ENCODE peak calls at places on chromosomes 6 and 20, in nine cellular contexts. D is vagina, A is AG04449, W is fibroblast of mammary gland, K is MM.1S, Y is cardiac muscle cell, P is WERI-Rb-1, R is prostate gland, H is foreskin fibroblast. O is an unnamed sample.

GRCh38 chr6:41392249-41392648 is 56.8 kb downstream of the NCR2 start:
- DNase-seq in D (no peak), A (no peak), W (no peak), K (no peak), Y (no peak), P (no peak), R (no peak), H (no peak), O (no peak)

GRCh38 chr20:14761903-14762302 is 424.5 kb upstream of the FLRT3 start:
- DNase-seq in D (no peak), A (no peak), W (no peak), K (no peak), Y (peak), P (no peak), R (no peak), H (no peak), O (no peak)

GRCh38 chr6:11921017-11921438 is 91.1 kb upstream of the HIVEP1 start:
- DNase-seq in D (no peak), A (peak), W (peak), K (no peak), Y (peak), P (no peak), R (no peak), H (peak), O (no peak)

GRCh38 chr6:7468382-7469081 is 72.9 kb upstream of the DSP start:
- DNase-seq in D (no peak), A (peak), W (peak), K (no peak), Y (no peak), P (peak), R (no peak), H (peak), O (no peak)

GRCh38 chr6:63928613-63929012 is 293.0 kb downstream of the PHF3 start:
- DNase-seq in D (no peak), A (no peak), W (no peak), K (no peak), Y (no peak), P (no peak), R (no peak), H (no peak), O (no peak)

GRCh38 chr20:35305682-35306556 is 13.7 kb upstream of the FAM83C start:
- DNase-seq in D (no peak), A (peak), W (peak), K (no peak), Y (no peak), P (no peak), R (no peak), H (peak), O (peak)

GRCh38 chr6:19836799-19837510 is at the start of gene ID4:
- DNase-seq in D (no peak), A (peak), W (peak), K (no peak), Y (peak), P (peak), R (peak), H (peak), O (peak)

GRCh38 chr6:27866370-27867050 is 45.7 kb downstream of the OR2B2 start:
- DNase-seq in D (no peak), A (no peak), W (peak), K (peak), Y (peak), P (no peak), R (no peak), H (peak), O (no peak)

GRCh38 chr6:42012501-42013133 is 37.7 kb upstream of the TAF8 start:
- DNase-seq in D (no peak), A (peak), W (no peak), K (no peak), Y (no peak), P (no peak), R (no peak), H (no peak), O (peak)

GRCh38 chr20:31723282-31724078 is 812 bp upstream of the BCL2L1 start:
- DNase-seq in D (no peak), A (peak), W (peak), K (peak), Y (peak), P (peak), R (peak), H (peak), O (peak)

GRCh38 chr20:2707353-2708072 is 14.9 kb downstream of the EBF4 start:
- DNase-seq in D (peak), A (no peak), W (no peak), K (no peak), Y (no peak), P (no peak), R (no peak), H (no peak), O (no peak)

GRCh38 chr6:83193747-83194582 is 808 bp downstream of the RWDD2A start:
- DNase-seq in D (no peak), A (no peak), W (no peak), K (peak), Y (peak), P (peak), R (peak), H (no peak), O (no peak)

GRCh38 chr20:38049800-38050199 is 16.3 kb downstream of the RPRD1B start:
- DNase-seq in D (no peak), A (no peak), W (peak), K (no peak), Y (no peak), P (no peak), R (peak), H (peak), O (peak)

GRCh38 chr6:1842334-1842733 is 232.6 kb downstream of the FOXC1 start:
- DNase-seq in D (no peak), A (no peak), W (no peak), K (no peak), Y (no peak), P (no peak), R (no peak), H (no peak), O (no peak)

GRCh38 chr6:6006428-6007310 is at the start of gene NRN1:
- DNase-seq in D (no peak), A (no peak), W (peak), K (peak), Y (no peak), P (peak), R (no peak), H (no peak), O (no peak)

GRCh38 chr6:169256061-169256460 is 2.4 kb upstream of the THBS2 start:
- DNase-seq in D (peak), A (no peak), W (no peak), K (no peak), Y (no peak), P (no peak), R (no peak), H (no peak), O (no peak)

GRCh38 chr6:39777661-39778060 is 14.5 kb upstream of the DAAM2 start:
- DNase-seq in D (no peak), A (no peak), W (no peak), K (no peak), Y (peak), P (no peak), R (no peak), H (no peak), O (no peak)

DNA sequence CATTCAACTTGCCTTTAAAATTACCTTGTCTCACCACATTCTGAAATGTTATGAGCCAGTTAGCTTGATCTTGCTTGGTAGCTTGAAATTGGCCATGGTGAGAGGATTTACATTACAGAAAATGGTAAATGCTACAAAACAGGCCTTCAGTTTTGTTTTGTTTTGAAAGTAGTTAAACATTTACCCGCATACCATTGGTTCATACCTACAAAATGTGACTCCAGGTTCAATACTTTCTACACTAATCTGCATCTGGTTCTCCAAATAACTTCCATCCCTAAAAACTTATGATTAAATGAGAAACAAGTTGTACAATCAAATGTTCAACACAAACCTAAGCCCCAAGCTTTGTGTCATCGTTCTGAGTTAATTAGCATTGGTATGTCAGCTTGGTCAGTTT is 30.5 kb upstream of the MYBL2 start:
- DNase-seq in D (no peak), A (no peak), W (no peak), K (no peak), Y (no peak), P (no peak), R (no peak), H (no peak), O (no peak)
- H3K4me3 ChIP-seq in D (no peak), A (no peak), W (no peak), K (no peak), Y (no peak), P (no peak), R (no peak), H (no peak), O (no peak)

GRCh38 chr6:89239338-89239737 is 22.2 kb upstream of the GABRR1 start:
- DNase-seq in D (no peak), A (no peak), W (peak), K (peak), Y (no peak), P (no peak), R (no peak), H (no peak), O (no peak)
- TF ChIP-seq CTCF in D (no peak), A (peak), W (peak), K (peak), Y (peak), P (peak), R (no peak), H (peak), O (peak)

GRCh38 chr6:113967777-113968176 is 3.2 kb downstream of the HDAC2 start:
- DNase-seq in D (no peak), A (no peak), W (no peak), K (no peak), Y (no peak), P (no peak), R (no peak), H (no peak), O (no peak)

GRCh38 chr6:113970808-113971676 is at the start of gene HDAC2:
- DNase-seq in D (no peak), A (no peak), W (peak), K (peak), Y (peak), P (peak), R (peak), H (peak), O (no peak)

GRCh38 chr6:113971786-113972185 is 838 bp upstream of the HDAC2 start:
- DNase-seq in D (no peak), A (no peak), W (peak), K (no peak), Y (peak), P (no peak), R (no peak), H (no peak), O (no peak)

GRCh38 chr6:113969888-113970807 is 800 bp downstream of the HDAC2 start:
- DNase-seq in D (no peak), A (no peak), W (peak), K (peak), Y (peak), P (peak), R (peak), H (no peak), O (no peak)

GRCh38 chr6:113968472-113968871 is 2.5 kb downstream of the HDAC2 start:
- DNase-seq in D (no peak), A (no peak), W (no peak), K (no peak), Y (no peak), P (no peak), R (no peak), H (no peak), O (no peak)
- H3K4me3 ChIP-seq in D (peak), A (peak), W (no peak), K (no peak), Y (peak), P (peak), R (no peak), H (peak), O (peak)

GRCh38 chr6:17469006-17469972 is 75.9 kb downstream of the CAP2 start:
- DNase-seq in D (no peak), A (no peak), W (peak), K (no peak), Y (no peak), P (no peak), R (no peak), H (no peak), O (no peak)
- TF ChIP-seq CTCF in D (no peak), A (no peak), W (peak), K (no peak), Y (peak), P (peak), R (peak), H (no peak), O (peak)

GRCh38 chr6:155418017-155418749 is 37.5 kb downstream of the NOX3 start:
- DNase-seq in D (no peak), A (peak), W (peak), K (peak), Y (no peak), P (no peak), R (no peak), H (peak), O (no peak)

GRCh38 chr6:155419161-155419560 is 36.5 kb downstream of the NOX3 start:
- DNase-seq in D (no peak), A (no peak), W (peak), K (no peak), Y (no peak), P (no peak), R (no peak), H (peak), O (no peak)

GRCh38 chr6:155415953-155416352 is 39.7 kb downstream of the NOX3 start:
- DNase-seq in D (no peak), A (no peak), W (no peak), K (no peak), Y (no peak), P (no peak), R (no peak), H (no peak), O (no peak)

GRCh38 chr6:155420492-155420891 is 35.1 kb downstream of the NOX3 start:
- DNase-seq in D (no peak), A (no peak), W (no peak), K (no peak), Y (no peak), P (no peak), R (no peak), H (no peak), O (no peak)

GRCh38 chr6:155417454-155417853 is 38.2 kb downstream of the NOX3 start:
- DNase-seq in D (no peak), A (no peak), W (peak), K (no peak), Y (no peak), P (no peak), R (no peak), H (no peak), O (no peak)
- H3K4me3 ChIP-seq in D (peak), A (no peak), W (no peak), K (peak), Y (no peak), P (no peak), R (no peak), H (no peak), O (no peak)

GRCh38 chr6:22411408-22412105 is 114.7 kb upstream of the PRL start:
- DNase-seq in D (no peak), A (no peak), W (peak), K (no peak), Y (no peak), P (no peak), R (no peak), H (no peak), O (no peak)

GRCh38 chr6:22418714-22419113 is 121.9 kb upstream of the PRL start:
- DNase-seq in D (no peak), A (no peak), W (no peak), K (no peak), Y (no peak), P (no peak), R (no peak), H (no peak), O (no peak)

GRCh38 chr6:22412994-22413393 is 116.2 kb upstream of the PRL start:
- DNase-seq in D (no peak), A (no peak), W (no peak), K (no peak), Y (no peak), P (no peak), R (no peak), H (no peak), O (no peak)

GRCh38 chr6:22409487-22409886 is 112.7 kb upstream of the PRL start:
- DNase-seq in D (no peak), A (peak), W (peak), K (no peak), Y (no peak), P (no peak), R (no peak), H (no peak), O (no peak)

DNA sequence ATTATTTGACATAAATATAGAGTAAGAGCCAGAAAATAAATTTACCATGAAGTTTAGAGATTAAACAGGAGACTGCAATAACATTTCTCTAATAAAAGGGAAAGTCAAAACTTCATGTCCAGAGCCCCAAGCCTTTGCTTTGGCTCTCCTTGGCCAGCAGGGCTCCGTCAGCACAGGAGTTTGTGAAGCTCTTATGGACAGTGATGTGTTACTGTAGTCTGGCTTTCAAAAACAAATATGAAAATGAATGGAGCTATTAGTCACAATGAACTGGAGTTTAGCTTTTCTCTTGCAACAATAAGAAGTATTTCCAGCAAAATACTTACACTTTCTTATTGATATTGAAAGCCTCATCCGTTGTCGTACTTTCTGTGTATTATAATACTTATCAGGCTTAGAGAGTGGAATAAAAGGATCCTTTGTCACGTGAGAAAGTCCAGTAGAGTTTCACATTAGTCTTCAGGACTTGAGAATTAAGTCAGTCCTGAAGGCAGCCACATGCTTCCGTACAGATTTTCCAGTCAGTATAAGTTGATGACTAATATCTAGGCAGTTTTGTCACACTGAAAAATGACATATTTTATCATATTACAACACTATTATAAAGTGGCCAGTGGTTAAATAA is 117.0 kb upstream of the PRL start:
- DNase-seq in D (no peak), A (peak), W (peak), K (no peak), Y (no peak), P (no peak), R (no peak), H (no peak), O (no peak)
- TF ChIP-seq CTCF in D (no peak), A (no peak), W (peak), K (no peak), Y (peak), P (no peak), R (no peak), H (no peak), O (no peak)

O was measured in epithelial cell of proximal tubule.